ENCODE peak calls at places on chromosomes 16 and 17, in five cellular contexts. M is uterus, U is lower leg skin, D is adrenal gland, R is IMR-90. O is an unnamed sample.

GRCh38 chr17:73466704-73467433 is 155.1 kb upstream of the CDC42EP4 start:
- DNase-seq in U (no peak), R (no peak), M (no peak), D (no peak), O (no peak)

GRCh38 chr16:49588729-49589384 is 215.3 kb downstream of the C16orf78 start:
- DNase-seq in U (peak), R (peak), D (no peak), M (no peak), O (no peak)

GRCh38 chr17:12078791-12079190 is 58.1 kb downstream of the MAP2K4 start:
- DNase-seq in M (no peak), D (no peak), U (no peak), R (peak), O (no peak)

GRCh38 chr16:12283596-12283995 is 307.1 kb downstream of the SNX29 start:
- DNase-seq in U (no peak), M (no peak), D (no peak), R (no peak), O (no peak)

GRCh38 chr17:71003736-71004135 is 834.4 kb downstream of the KCNJ2 start:
- DNase-seq in M (no peak), D (no peak), R (no peak), U (no peak), O (no peak)

GRCh38 chr16:47058295-47059086 is 85.0 kb upstream of the DNAJA2 start:
- DNase-seq in R (no peak), M (no peak), D (no peak), U (peak), O (no peak)

GRCh38 chr16:20023190-20023589 is 50.5 kb downstream of the GPR139 start:
- DNase-seq in R (peak), M (no peak), U (no peak), D (no peak), O (no peak)

GRCh38 chr16:58511933-58512815 is 3.1 kb upstream of the SETD6 start:
- DNase-seq in U (peak), M (peak), R (peak), D (peak), O (no peak)

GRCh38 chr16:78434401-78434800 is 334.9 kb downstream of the WWOX start:
- DNase-seq in M (no peak), U (no peak), D (no peak), R (no peak), O (no peak)

GRCh38 chr16:11610580-11610979 is 23.9 kb upstream of the LITAF start:
- DNase-seq in U (no peak), D (no peak), M (no peak), R (no peak), O (no peak)

GRCh38 chr17:62821213-62822079 is 13.3 kb upstream of the MARCHF10 start:
- DNase-seq in U (peak), R (no peak), M (no peak), D (no peak), O (no peak)

GRCh38 chr16:28010671-28011070 is 52.8 kb downstream of the GSG1L start:
- DNase-seq in D (no peak), U (no peak), M (no peak), R (peak), O (no peak)

GRCh38 chr17:47239663-47240374 is 13.8 kb upstream of the ITGB3 start:
- DNase-seq in M (peak), U (peak), D (peak), R (peak), O (no peak)

GRCh38 chr17:7045492-7046126 is 1.7 kb upstream of the SLC16A11 start:
- DNase-seq in R (peak), D (peak), M (no peak), U (no peak), O (no peak)

GRCh38 chr17:57284984-57285646 is 28.8 kb downstream of the MSI2 start:
- DNase-seq in D (no peak), R (no peak), M (no peak), U (no peak), O (peak)

GRCh38 chr16:83899272-83899897 is 470 bp downstream of the MLYCD start:
- DNase-seq in D (peak), R (peak), M (peak), U (peak), O (peak)

GRCh38 chr17:58219789-58220183 is 731 bp upstream of the MKS1 start:
- DNase-seq in D (no peak), M (no peak), U (no peak), R (no peak), O (no peak)

GRCh38 chr16:5870886-5871715 is 773.5 kb upstream of the EEF2KMT start:
- DNase-seq in U (peak), D (no peak), R (no peak), M (no peak), O (no peak)

GRCh38 chr16:58563775-58564174 is 48.5 kb downstream of the SETD6 start:
- DNase-seq in R (no peak), D (no peak), U (no peak), M (no peak), O (no peak)

GRCh38 chr16:11498683-11499082 is 88.0 kb downstream of the LITAF start:
- DNase-seq in R (no peak), U (no peak), D (no peak), M (no peak), O (no peak)

GRCh38 chr17:7254511-7254910 is 2.5 kb downstream of the ELP5 start:
- DNase-seq in D (no peak), U (no peak), R (no peak), M (no peak), O (no peak)

GRCh38 chr16:72857841-72858594 is 189.9 kb downstream of the ZFHX3 start:
- DNase-seq in R (no peak), D (no peak), U (peak), M (no peak), O (no peak)

GRCh38 chr17:52147872-52148271 is 10.6 kb downstream of the CA10 start:
- DNase-seq in M (no peak), D (no peak), R (no peak), U (no peak), O (no peak)

GRCh38 chr17:48100591-48101011 is 677 bp downstream of the CBX1 start:
- DNase-seq in U (peak), R (peak), M (peak), D (peak), O (no peak)

GRCh38 chr16:89401641-89402445 is 88.5 kb downstream of the ANKRD11 start:
- DNase-seq in R (no peak), D (no peak), U (no peak), M (no peak), O (no peak)

GRCh38 chr16:2524339-2524938 is 4.3 kb downstream of the AMDHD2 start:
- DNase-seq in D (no peak), R (no peak), U (no peak), M (no peak), O (no peak)

GRCh38 chr17:75317671-75318070 is 28.4 kb upstream of the SLC25A19 start:
- DNase-seq in D (no peak), M (no peak), U (no peak), R (no peak), O (no peak)

GRCh38 chr16:19130852-19131808 is 17.4 kb downstream of the ITPRIPL2 start:
- DNase-seq in R (peak), M (no peak), D (no peak), U (peak), O (no peak)

GRCh38 chr17:64262422-64263260 is at the start of gene TEX2:
- DNase-seq in D (peak), M (peak), U (peak), R (no peak), O (peak)

GRCh38 chr17:17198281-17198680 is 7.9 kb downstream of the PLD6 start:
- DNase-seq in M (no peak), D (no peak), R (no peak), U (no peak), O (no peak)

GRCh38 chr16:27779719-27780161 is 229.8 kb downstream of the KATNIP start:
- DNase-seq in M (peak), U (no peak), R (peak), D (no peak), O (no peak)

DNA sequence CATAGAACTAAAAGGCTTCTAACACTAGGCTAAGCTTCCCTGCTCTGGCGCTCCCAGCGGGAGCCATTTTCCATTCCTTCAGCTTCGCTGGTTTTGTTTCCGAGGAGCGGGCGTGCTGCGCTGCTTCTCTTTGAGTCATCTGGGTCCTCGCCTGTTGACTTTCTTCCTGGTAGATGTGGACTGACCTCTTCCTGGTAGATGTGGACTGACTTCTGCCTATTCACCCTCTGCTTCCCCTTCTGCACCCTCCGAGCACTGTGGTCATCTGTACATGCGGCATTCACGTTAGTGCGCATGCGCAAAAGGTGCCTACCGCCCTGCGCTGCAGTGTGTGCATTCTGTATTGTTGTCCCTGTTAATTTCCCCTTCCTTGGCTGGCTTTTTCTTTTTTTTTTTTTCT is 40.8 kb upstream of the SEC14L1 start:
- DNase-seq in D (peak), R (no peak), M (no peak), U (peak), O (no peak)
- TF ChIP-seq POLR2A in D (peak), R (no peak), M (peak), U (no peak), O (no peak)

GRCh38 chr16:30519120-30520049 is 7.0 kb downstream of the ZNF768 start:
- DNase-seq in M (no peak), U (no peak), D (no peak), R (no peak), O (no peak)

GRCh38 chr16:30521873-30522641 is 4.3 kb downstream of the ZNF768 start:
- DNase-seq in M (no peak), U (no peak), R (no peak), D (no peak), O (no peak)

GRCh38 chr16:30523768-30524574 is 2.4 kb downstream of the ZNF768 start:
- DNase-seq in M (no peak), R (no peak), U (no peak), D (peak), O (no peak)

GRCh38 chr16:30518552-30518951 is 7.8 kb downstream of the ZNF768 start:
- DNase-seq in R (no peak), M (no peak), D (no peak), U (no peak), O (no peak)

DNA sequence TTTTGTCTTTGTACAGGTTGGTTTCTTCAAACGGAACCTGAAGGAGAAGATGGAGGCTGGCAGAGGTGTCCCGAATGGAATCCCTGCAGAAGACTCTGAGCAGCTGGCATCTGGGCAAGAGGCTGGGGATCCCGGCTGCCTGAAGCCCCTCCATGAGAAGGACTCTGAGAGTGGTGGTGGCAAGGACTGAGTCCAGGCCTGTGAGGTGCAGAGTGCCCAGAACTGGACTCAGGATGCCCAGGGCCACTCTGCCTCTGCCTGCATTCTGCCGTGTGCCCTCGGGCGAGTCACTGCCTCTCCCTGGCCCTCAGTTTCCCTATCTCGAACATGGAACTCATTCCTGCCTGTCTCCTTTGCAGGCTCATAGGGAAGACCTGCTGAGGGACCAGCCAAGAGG is 4.9 kb downstream of the ZNF768 start:
- DNase-seq in D (no peak), M (no peak), R (no peak), U (no peak), O (no peak)
- TF ChIP-seq POLR2A in D (no peak), M (no peak), R (no peak), U (no peak), O (no peak)

GRCh38 chr17:59840908-59841666 is 51.7 kb downstream of the TUBD1 start:
- DNase-seq in U (no peak), R (peak), D (no peak), M (no peak), O (no peak)
- TF ChIP-seq POLR2A in U (no peak), R (peak), D (peak), M (no peak), O (peak)

GRCh38 chr16:56910654-56911539 is 21.0 kb upstream of the HERPUD1 start:
- DNase-seq in D (no peak), U (no peak), R (peak), M (no peak), O (no peak)

GRCh38 chr16:56911771-56912541 is 20.0 kb upstream of the HERPUD1 start:
- DNase-seq in D (no peak), U (no peak), M (no peak), R (peak), O (peak)

GRCh38 chr16:56907401-56907800 is 24.5 kb upstream of the HERPUD1 start:
- DNase-seq in M (no peak), D (no peak), R (no peak), U (no peak), O (no peak)

GRCh38 chr16:56909484-56910113 is 22.3 kb upstream of the HERPUD1 start:
- DNase-seq in D (no peak), M (no peak), U (no peak), R (no peak), O (no peak)

DNA sequence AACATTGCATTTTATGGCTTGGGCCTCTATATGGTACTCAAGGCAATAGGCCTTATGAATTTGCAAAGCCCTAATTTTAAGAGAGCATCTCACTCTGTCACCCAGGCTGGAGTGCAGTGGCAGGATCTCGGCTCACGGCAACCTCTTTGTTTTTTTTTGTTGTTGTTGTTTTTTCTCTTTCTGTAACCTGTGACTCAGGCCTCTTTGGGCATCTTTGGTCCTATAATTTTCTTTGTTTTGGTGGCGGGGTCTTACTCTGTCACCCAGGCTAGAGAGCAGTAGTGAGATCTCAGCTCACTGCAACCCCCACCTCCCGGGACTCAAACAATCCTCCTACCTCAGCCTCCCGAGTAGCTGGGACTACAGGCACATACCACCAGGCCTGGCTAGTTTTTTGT is 21.8 kb upstream of the HERPUD1 start:
- DNase-seq in U (no peak), D (no peak), M (no peak), R (no peak), O (no peak)
- TF ChIP-seq POLR2A in U (no peak), D (no peak), M (no peak), R (no peak), O (no peak)

GRCh38 chr17:81703747-81704654 is 834 bp downstream of the MRPL12 start:
- DNase-seq in D (no peak), R (no peak), U (no peak), M (no peak), O (no peak)
- TF ChIP-seq POLR2A in D (no peak), R (no peak), U (no peak), M (no peak), O (no peak)

GRCh38 chr16:67164599-67165061 is at the start of gene HSF4:
- DNase-seq in R (no peak), D (peak), M (no peak), U (peak), O (no peak)
- TF ChIP-seq POLR2A in R (no peak), D (peak), M (no peak), U (no peak), O (no peak)

GRCh38 chr16:85554791-85555548 is 58.2 kb upstream of the GSE1 start:
- DNase-seq in D (peak), M (peak), U (peak), R (peak), O (no peak)
- TF ChIP-seq POLR2A in D (peak), M (peak), U (no peak), R (peak), O (peak)

GRCh38 chr17:45317113-45317820 is 447 bp upstream of the MAP3K14 start:
- DNase-seq in U (peak), M (peak), D (peak), R (peak), O (peak)
- TF ChIP-seq POLR2A in U (no peak), M (no peak), D (no peak), R (no peak), O (no peak)

GRCh38 chr17:49963626-49964538 is 5.1 kb upstream of the DLX4 start:
- DNase-seq in D (no peak), R (no peak), U (no peak), M (no peak), O (no peak)

GRCh38 chr17:49965522-49965905 is 3.5 kb upstream of the DLX4 start:
- DNase-seq in U (no peak), D (no peak), R (no peak), M (no peak), O (no peak)

GRCh38 chr17:49964539-49965521 is 4.2 kb upstream of the DLX4 start:
- DNase-seq in R (no peak), U (no peak), M (no peak), D (no peak), O (no peak)

GRCh38 chr17:49962599-49963276 is 6.3 kb upstream of the DLX4 start:
- DNase-seq in U (no peak), D (no peak), M (no peak), R (no peak), O (no peak)

GRCh38 chr17:49963277-49963625 is 5.7 kb upstream of the DLX4 start:
- DNase-seq in D (no peak), U (no peak), R (no peak), M (no peak), O (no peak)
- TF ChIP-seq POLR2A in D (no peak), U (no peak), R (no peak), M (no peak), O (no peak)

O was measured in GM12892.